ENCODE peak calls at places on chromosome 9, in ten cellular contexts. X is ovary, A is SK-N-SH, O is transverse colon, H is sigmoid colon, G is H1, B is tibial nerve, I is upper lobe of left lung, U is HepG2, W is stomach. S is an unnamed sample. For H3K27me3 and H3K9me3, the result is how much of the 10 kb centered on the place peaks cover.

GRCh38 chr9:16413509-16414016 is 456.9 kb downstream of the BNC2 start:
- DNase-seq in A (no peak), H (peak), I (no peak), O (no peak), G (no peak), U (peak), B (peak), X (peak), W (no peak), S (no peak)

GRCh38 chr9:75142208-75142607 is 53.9 kb downstream of the OSTF1 start:
- DNase-seq in I (no peak), H (no peak), B (no peak), A (no peak), U (no peak), O (no peak), G (no peak), W (no peak), X (no peak), S (no peak)

GRCh38 chr9:87554976-87555375 is 57.3 kb downstream of the DAPK1 start:
- DNase-seq in X (no peak), U (no peak), I (no peak), G (no peak), H (no peak), A (no peak), B (no peak), O (no peak), W (no peak), S (peak)

GRCh38 chr9:74771262-74771585 is 116.5 kb downstream of the TRPM6 start:
- DNase-seq in O (no peak), I (no peak), W (no peak), G (no peak), B (no peak), X (no peak), A (no peak), H (no peak), U (no peak), S (no peak)

GRCh38 chr9:35179347-35180271 is 17.8 kb downstream of the UNC13B start:
- DNase-seq in X (no peak), A (no peak), I (no peak), B (no peak), W (no peak), G (no peak), O (no peak), U (no peak), H (no peak), S (no peak)

GRCh38 chr9:80797841-80798688 is 891.3 kb downstream of the TLE1 start:
- DNase-seq in X (peak), O (peak), U (no peak), W (no peak), G (no peak), H (peak), I (no peak), B (peak), A (peak), S (no peak)

GRCh38 chr9:135701067-135701967 is 668 bp upstream of the KCNT1 start:
- DNase-seq in O (no peak), A (peak), H (no peak), B (no peak), X (peak), G (no peak), U (no peak), W (no peak), I (peak), S (no peak)

GRCh38 chr9:111056554-111056953 is 18.3 kb upstream of the LPAR1 start:
- DNase-seq in G (no peak), A (peak), W (no peak), B (no peak), U (no peak), X (no peak), H (no peak), I (no peak), O (no peak), S (no peak)

GRCh38 chr9:133679056-133679455 is 42.9 kb downstream of the DBH start:
- DNase-seq in H (no peak), B (no peak), W (no peak), U (no peak), A (no peak), O (no peak), X (no peak), I (peak), G (no peak), S (no peak)

GRCh38 chr9:136697821-136698526 is 10.7 kb upstream of the AGPAT2 start:
- DNase-seq in W (no peak), A (no peak), B (no peak), O (no peak), H (no peak), I (peak), X (no peak), G (no peak), U (peak), S (no peak)

GRCh38 chr9:135290086-135290485 is 189.5 kb upstream of the PPP1R26 start:
- DNase-seq in H (no peak), G (no peak), W (peak), I (no peak), B (no peak), O (no peak), X (no peak), A (no peak), U (no peak), S (no peak)

GRCh38 chr9:37676411-37676830 is 25.7 kb downstream of the FRMPD1 start:
- DNase-seq in B (no peak), H (no peak), G (no peak), O (no peak), U (no peak), I (no peak), W (no peak), X (no peak), A (peak), S (no peak)

GRCh38 chr9:134365791-134366222 is 39.6 kb downstream of the RXRA start:
- DNase-seq in H (peak), A (peak), X (peak), G (no peak), U (no peak), O (peak), B (peak), I (no peak), W (peak), S (peak)

GRCh38 chr9:69173891-69174644 is at the start of gene TJP2:
- DNase-seq in X (peak), G (no peak), U (peak), I (peak), O (peak), H (peak), B (no peak), A (peak), W (peak), S (no peak)

GRCh38 chr9:98808879-98809278 is 1.4 kb downstream of the GALNT12 start:
- DNase-seq in I (no peak), B (no peak), H (no peak), G (no peak), O (peak), X (no peak), A (no peak), U (no peak), W (no peak), S (no peak)
- H3K27me3 ChIP-seq in I (under half), B (under half), H (under half), G (under half), O (under half), X (under half), A (under half), U (under half), W (under half), S (under half)

GRCh38 chr9:92639791-92640271 is 30.1 kb downstream of the IPPK start:
- DNase-seq in U (no peak), W (peak), B (no peak), O (no peak), I (no peak), G (no peak), H (peak), X (no peak), A (no peak), S (peak)
- TF ChIP-seq EP300 in U (no peak), W (no peak), B (no peak), O (no peak), I (no peak), G (no peak), H (no peak), X (no peak), A (no peak), S (no peak)

GRCh38 chr9:99012957-99013512 is 69.3 kb downstream of the COL15A1 start:
- DNase-seq in G (no peak), B (no peak), I (no peak), U (no peak), O (no peak), X (no peak), H (no peak), A (no peak), W (no peak), S (no peak)

GRCh38 chr9:99011161-99011709 is 67.5 kb downstream of the COL15A1 start:
- DNase-seq in B (no peak), H (no peak), O (no peak), I (no peak), X (no peak), A (no peak), W (no peak), G (no peak), U (no peak), S (no peak)

GRCh38 chr9:99015448-99015847 is 71.7 kb downstream of the COL15A1 start:
- DNase-seq in A (no peak), G (no peak), X (no peak), B (no peak), H (no peak), O (no peak), W (no peak), U (no peak), I (no peak), S (no peak)

GRCh38 chr9:99015890-99016289 is 72.2 kb downstream of the COL15A1 start:
- DNase-seq in X (no peak), I (peak), G (no peak), B (no peak), A (no peak), H (no peak), W (no peak), O (no peak), U (no peak), S (no peak)

DNA sequence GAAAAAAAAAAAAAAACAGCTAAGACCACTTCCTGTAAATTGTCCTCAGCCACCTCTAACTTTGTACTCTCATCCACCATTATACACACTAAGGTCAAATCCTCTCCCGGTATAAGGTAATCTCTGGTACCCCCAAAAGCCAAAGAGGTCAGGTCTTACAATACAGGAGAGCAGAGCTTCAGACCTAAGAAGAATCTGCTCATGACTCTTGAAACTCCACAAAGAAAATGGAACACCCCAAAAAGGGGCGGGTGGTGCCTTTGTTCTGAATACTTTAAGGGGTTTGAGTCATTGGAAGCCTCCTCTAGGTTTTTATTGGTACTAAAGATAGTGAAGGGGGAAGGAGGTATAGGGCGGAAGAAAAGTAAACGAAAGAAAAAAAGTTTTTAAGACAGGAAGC is 69.8 kb downstream of the COL15A1 start:
- DNase-seq in B (no peak), H (no peak), X (no peak), A (no peak), O (no peak), U (no peak), W (no peak), G (no peak), I (no peak), S (no peak)
- H3K9me3 ChIP-seq in B (under half), H (under half), X (under half), A (under half), O (under half), U (under half), W (under half), G (under half), I (under half), S (under half)

DNA sequence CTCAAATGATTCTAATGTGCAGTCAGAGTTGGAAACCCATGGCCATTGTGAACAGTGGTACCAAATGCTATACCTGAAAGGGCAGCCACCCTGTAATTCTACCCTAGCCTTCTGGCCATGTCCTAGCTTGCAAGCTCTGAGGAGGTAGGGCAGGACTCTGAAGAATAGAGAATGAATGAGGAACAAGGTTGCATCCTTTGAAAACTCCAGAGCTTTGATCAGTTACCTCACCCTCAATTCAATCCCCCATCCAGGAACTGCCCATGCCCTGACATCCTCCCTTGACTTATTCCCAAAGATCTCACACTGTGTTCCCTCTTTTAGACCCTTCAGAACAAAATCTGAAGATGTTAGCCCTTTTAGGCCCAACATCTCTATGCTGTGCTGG is 17.8 kb upstream of the ERMP1 start:
- DNase-seq in I (no peak), B (no peak), W (no peak), X (no peak), A (no peak), H (no peak), O (no peak), G (no peak), U (no peak), S (no peak)
- H3K27me3 ChIP-seq in I (under half), B (under half), W (under half), X (under half), A (under half), H (under half), O (under half), G (under half), U (under half), S (under half)

GRCh38 chr9:88949425-88949824 is 41.8 kb upstream of the S1PR3 start:
- DNase-seq in I (no peak), A (no peak), G (no peak), U (no peak), H (peak), W (peak), X (no peak), O (no peak), B (no peak), S (peak)

GRCh38 chr9:88947581-88948573 is 43.4 kb upstream of the S1PR3 start:
- DNase-seq in W (no peak), B (no peak), A (no peak), I (no peak), G (no peak), O (no peak), H (no peak), U (no peak), X (no peak), S (peak)

GRCh38 chr9:88951143-88951542 is 40.1 kb upstream of the S1PR3 start:
- DNase-seq in B (no peak), H (no peak), W (no peak), A (no peak), O (no peak), G (no peak), U (no peak), I (no peak), X (no peak), S (peak)

GRCh38 chr9:88950341-88951141 is 40.7 kb upstream of the S1PR3 start:
- DNase-seq in A (no peak), U (peak), O (no peak), I (no peak), X (no peak), B (no peak), G (no peak), H (no peak), W (no peak), S (peak)

GRCh38 chr9:88949961-88950340 is 41.3 kb upstream of the S1PR3 start:
- DNase-seq in A (no peak), U (no peak), B (no peak), H (no peak), G (no peak), I (no peak), X (no peak), W (no peak), O (no peak), S (no peak)
- TF ChIP-seq EP300 in A (no peak), U (no peak), B (no peak), H (no peak), G (no peak), I (no peak), X (no peak), W (no peak), O (no peak), S (no peak)

DNA sequence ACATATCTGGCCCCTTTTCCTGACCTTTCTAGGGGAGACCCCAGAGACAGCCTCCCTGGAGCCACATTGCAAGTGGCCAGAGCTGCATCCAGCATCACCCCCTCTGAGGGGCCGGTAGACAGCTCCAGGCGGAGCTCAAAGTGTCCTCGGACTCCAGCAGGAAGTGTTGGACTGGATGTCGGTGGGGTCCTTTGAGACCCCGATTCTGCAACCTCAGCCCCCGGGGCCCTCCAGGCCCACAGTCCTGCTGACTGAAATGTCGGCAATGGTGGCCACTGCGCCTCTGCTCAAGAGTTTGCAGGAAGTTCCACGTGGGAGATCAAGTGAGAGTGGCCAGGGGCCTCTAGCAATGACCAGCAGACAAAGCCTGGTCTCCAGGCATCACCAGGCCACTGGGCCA is 115.9 kb upstream of the FOXD4L5 start:
- DNase-seq in O (no peak), A (no peak), B (no peak), W (no peak), I (no peak), U (no peak), H (peak), X (no peak), G (no peak), S (no peak)
- H3K9me3 ChIP-seq in O (under half), A (under half), B (under half), W (half or more), I (under half), U (under half), H (under half), X (under half), G (under half), S (under half)

DNA sequence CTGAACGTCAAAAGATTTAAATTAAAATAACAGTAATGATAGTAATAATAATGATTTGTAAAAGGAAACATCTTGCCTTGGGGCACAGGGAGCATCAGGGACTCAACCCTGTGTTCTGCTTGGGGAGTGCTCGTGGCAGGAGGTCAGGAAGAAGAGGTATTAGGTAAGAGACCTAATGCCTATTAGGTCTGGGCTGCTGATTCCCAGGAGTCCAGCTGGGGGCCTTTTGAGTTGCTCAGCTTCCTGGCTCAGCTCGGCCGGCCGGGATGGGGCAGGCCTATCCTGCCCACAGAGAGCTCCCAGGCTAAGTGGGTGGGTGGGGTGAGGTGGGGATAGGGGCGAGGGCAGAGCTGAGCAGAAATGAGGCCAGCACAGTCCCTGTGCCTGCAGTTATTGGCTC is 17.5 kb downstream of the LMX1B start:
- DNase-seq in X (no peak), A (no peak), U (no peak), H (no peak), B (no peak), O (no peak), G (no peak), W (no peak), I (peak), S (no peak)
- H3K27me3 ChIP-seq in X (under half), A (half or more), U (under half), H (half or more), B (half or more), O (half or more), G (half or more), W (half or more), I (under half), S (under half)